ENCODE peak calls at places on chromosomes 13 and 19, in ten cellular contexts. W is esophagus muscularis mucosa; F is body of pancreas; L is esophagus squamous epithelium; R is SK-N-SH; H is GM23338; X is IMR-90; E is fibroblast of lung; G is CD8-positive, alpha-beta T cell; O is left lung. I is an unnamed sample.

GRCh38 chr13:45807520-45808099 is 43.9 kb downstream of the SIAH3 start:
- DNase-seq in X (peak; percentile 17), L (no peak), O (no peak), H (peak; percentile 74), E (peak; percentile 42), F (peak; percentile 47), W (no peak), R (peak; percentile 65), G (no peak), I (peak; percentile 35)

GRCh38 chr13:99140831-99141230 is 59.8 kb upstream of the UBAC2 start:
- DNase-seq in R (no peak), L (no peak), O (no peak), X (no peak), H (peak; percentile 24), F (no peak), G (no peak), E (no peak), W (no peak), I (no peak)

GRCh38 chr13:43662976-43663375 is 123.8 kb downstream of the ENOX1 start:
- DNase-seq in X (no peak), R (no peak), E (no peak), F (no peak), G (no peak), L (no peak), W (no peak), O (no peak), H (no peak), I (no peak)

GRCh38 chr19:35710784-35711723 is 6.7 kb downstream of the ZBTB32 start:
- DNase-seq in X (no peak), W (no peak), R (no peak), L (no peak), F (no peak), E (no peak), G (no peak), O (no peak), H (no peak), I (no peak)

GRCh38 chr13:26719356-26719945 is 41.1 kb downstream of the GPR12 start:
- DNase-seq in W (peak; percentile 60), R (no peak), H (peak; percentile 41), O (no peak), F (no peak), G (no peak), L (no peak), X (peak; percentile 4), E (no peak), I (no peak)

GRCh38 chr13:84137292-84137691 is 255.0 kb upstream of the SLITRK1 start:
- DNase-seq in X (no peak), L (no peak), R (no peak), E (peak; percentile 48), G (peak; percentile 41), F (no peak), H (no peak), O (no peak), W (no peak), I (peak; percentile 96)

GRCh38 chr13:51803018-51803417 is 945 bp downstream of the DHRS12 start:
- DNase-seq in E (no peak), F (no peak), W (no peak), G (no peak), X (no peak), L (no peak), O (no peak), H (peak; percentile 54), R (peak; percentile 41), I (no peak)

GRCh38 chr19:48673436-48674100 is 751 bp upstream of the NTN5 start:
- DNase-seq in H (no peak), G (no peak), L (no peak), X (no peak), O (no peak), E (no peak), F (no peak), W (no peak), R (no peak), I (no peak)

GRCh38 chr13:99055286-99056073 is 77.6 kb upstream of the DOCK9 start:
- DNase-seq in O (no peak), X (no peak), H (peak; percentile 60), G (no peak), W (no peak), F (no peak), E (no peak), L (no peak), R (no peak), I (no peak)

GRCh38 chr13:48318714-48319457 is 15.3 kb downstream of the RB1 start:
- DNase-seq in O (peak; percentile 82), W (no peak), F (peak; percentile 33), H (no peak), G (peak; percentile 22), X (no peak), L (no peak), E (no peak), R (no peak), I (no peak)

GRCh38 chr19:10861118-10861651 is 10.2 kb upstream of the CARM1 start:
- DNase-seq in F (peak; percentile 51), H (peak; percentile 83), L (no peak), R (no peak), E (no peak), W (no peak), G (peak; percentile 27), O (peak; percentile 49), X (no peak), I (no peak)

GRCh38 chr13:78430811-78431210 is 172.5 kb downstream of the POU4F1 start:
- DNase-seq in R (no peak), H (no peak), L (no peak), W (no peak), E (no peak), G (no peak), X (no peak), O (no peak), F (no peak), I (no peak)

GRCh38 chr19:13007292-13008045 is 12.2 kb downstream of the NFIX start:
- DNase-seq in W (peak; percentile 96), O (peak; percentile 83), H (no peak), E (no peak), R (peak; percentile 42), F (peak; percentile 75), L (no peak), X (no peak), G (no peak), I (no peak)
- H3K27ac ChIP-seq in W (peak overlapping the region; percentile 97), O (peak overlapping the region; percentile 77), H (no peak overlapping the region), E (peak overlapping the region; percentile 70), R (no peak overlapping the region), F (peak overlapping the region; percentile 11), L (peak overlapping the region; percentile 90), X (no peak overlapping the region), G (no peak overlapping the region), I (no peak overlapping the region)

GRCh38 chr19:8113017-8113416 is 36.4 kb downstream of the FBN3 start:
- DNase-seq in L (no peak), O (peak; percentile 1), H (peak; percentile 21), E (no peak), F (no peak), W (no peak), X (no peak), R (no peak), G (no peak), I (no peak)

GRCh38 chr19:8117991-8118390 is 31.4 kb downstream of the FBN3 start:
- DNase-seq in O (no peak), G (no peak), L (no peak), H (no peak), F (no peak), R (no peak), E (no peak), W (no peak), X (no peak), I (no peak)

GRCh38 chr19:8116437-8117293 is 32.7 kb downstream of the FBN3 start:
- DNase-seq in F (no peak), E (no peak), X (no peak), L (no peak), G (no peak), O (peak; percentile 74), R (no peak), H (no peak), W (no peak), I (no peak)

GRCh38 chr19:8111376-8111775 is 38.0 kb downstream of the FBN3 start:
- DNase-seq in H (no peak), F (no peak), R (no peak), W (no peak), O (peak; percentile 60), G (no peak), E (no peak), L (no peak), X (no peak), I (no peak)

GRCh38 chr19:8115805-8116396 is 33.5 kb downstream of the FBN3 start:
- DNase-seq in X (no peak), F (no peak), H (no peak), G (no peak), L (no peak), R (no peak), O (no peak), W (no peak), E (no peak), I (no peak)
- H3K4me3 ChIP-seq in X (no peak overlapping the region), F (no peak overlapping the region), H (no peak overlapping the region), G (no peak overlapping the region), L (no peak overlapping the region), R (no peak overlapping the region), O (no peak overlapping the region), W (no peak overlapping the region), E (no peak overlapping the region), I (no peak overlapping the region)

DNA sequence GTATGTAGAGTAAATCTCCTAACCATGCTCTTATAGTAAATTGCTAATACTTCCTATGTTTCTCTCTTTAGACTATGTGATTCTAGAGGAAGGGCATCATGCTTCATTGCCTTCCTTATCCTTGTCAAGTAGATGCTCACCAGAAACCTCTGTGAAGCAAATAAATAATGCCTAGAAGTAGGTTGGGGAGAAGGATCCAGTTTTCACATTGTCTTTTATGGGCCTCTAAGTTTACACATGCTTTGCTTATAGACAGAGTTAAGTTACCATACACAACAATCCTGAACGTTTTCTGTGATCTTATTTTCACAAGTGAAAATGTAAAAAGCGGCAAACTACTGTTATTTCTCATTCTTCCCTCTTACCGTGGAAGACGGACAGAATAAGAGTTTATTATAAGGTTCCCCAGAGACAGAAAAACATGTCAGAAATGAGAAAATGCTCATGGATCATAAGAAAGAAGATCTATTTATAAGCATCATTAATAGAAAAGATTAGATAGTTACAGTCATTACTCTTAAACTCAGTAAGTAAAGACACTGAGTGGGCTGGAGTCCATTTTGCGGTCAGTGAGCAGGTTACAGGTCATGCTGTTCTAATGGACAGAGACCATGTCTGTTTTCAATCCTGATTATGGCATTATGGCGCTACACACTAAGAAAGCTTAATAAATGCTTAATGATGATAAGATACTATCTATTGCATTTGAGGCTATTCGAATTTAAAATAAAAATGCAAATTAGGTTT is 723.9 kb downstream of the PCDH9 start:
- DNase-seq in R (no peak), L (no peak), X (no peak), W (no peak), H (no peak), G (no peak), O (no peak), F (no peak), E (no peak), I (no peak)
- H3K27ac ChIP-seq in R (no peak overlapping the region), L (no peak overlapping the region), X (no peak overlapping the region), W (no peak overlapping the region), H (no peak overlapping the region), G (no peak overlapping the region), O (no peak overlapping the region), F (no peak overlapping the region), E (no peak overlapping the region), I (no peak overlapping the region)

DNA sequence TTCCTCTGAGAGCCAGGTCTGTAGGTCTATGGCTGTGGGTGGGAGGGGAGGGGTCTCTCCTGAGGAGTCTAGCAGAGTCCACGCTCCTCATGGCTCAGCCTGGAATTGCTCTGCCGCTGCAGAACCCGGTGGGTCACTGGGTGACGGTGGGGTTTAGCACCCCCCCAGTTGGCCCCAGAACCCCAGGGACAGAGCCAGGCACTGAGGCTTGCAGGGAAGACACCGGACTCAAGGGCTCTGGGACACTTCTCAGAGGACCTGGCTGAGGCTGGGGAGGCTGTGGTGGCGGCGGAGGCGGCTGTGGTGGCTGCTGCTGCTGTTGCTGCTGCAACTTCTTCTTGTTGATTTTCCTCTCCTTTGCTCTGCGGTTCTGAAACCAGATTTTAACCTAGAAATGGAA is 6.1 kb downstream of the CDX2 start:
- DNase-seq in R (no peak), E (no peak), G (no peak), L (no peak), X (no peak), F (no peak), W (no peak), H (no peak), O (no peak), I (no peak)
- H3K4me3 ChIP-seq in R (no peak overlapping the region), E (no peak overlapping the region), G (no peak overlapping the region), L (no peak overlapping the region), X (no peak overlapping the region), F (no peak overlapping the region), W (no peak overlapping the region), H (peak overlapping the region; percentile 55), O (no peak overlapping the region), I (no peak overlapping the region)

I was measured in MM.1S.